ENCODE peak calls at places on chromosomes 2 and 18, in seven cellular contexts. One of them, this sample, is unnamed.

GRCh38 chr2:15389326-15389700 is 171.8 kb downstream of the NBAS start:
- DNase-seq in Panc1: no peak
- DNase-seq in lung: no peak
- DNase-seq in DND-41: no peak
- DNase-seq in endothelial cell: no peak
- DNase-seq in tibial artery: no peak
- DNase-seq in sigmoid colon: no peak
- DNase-seq in this sample: no peak

GRCh38 chr2:188414412-188414811 is 122.7 kb downstream of the GULP1 start:
- DNase-seq in Panc1: no peak
- DNase-seq in lung: no peak
- DNase-seq in DND-41: no peak
- DNase-seq in endothelial cell: no peak
- DNase-seq in tibial artery: no peak
- DNase-seq in sigmoid colon: no peak
- DNase-seq in this sample: no peak

GRCh38 chr18:45722899-45723298 is 1.1 kb upstream of the SLC14A1 start:
- DNase-seq in Panc1: peak
- DNase-seq in lung: peak
- DNase-seq in DND-41: peak
- DNase-seq in endothelial cell: peak
- DNase-seq in tibial artery: peak
- DNase-seq in sigmoid colon: peak
- DNase-seq in this sample: peak

GRCh38 chr18:47881752-47882455 is 48.6 kb downstream of the SMAD2 start:
- DNase-seq in Panc1: no peak
- DNase-seq in lung: no peak
- DNase-seq in DND-41: no peak
- DNase-seq in endothelial cell: no peak
- DNase-seq in tibial artery: no peak
- DNase-seq in sigmoid colon: no peak
- DNase-seq in this sample: peak

GRCh38 chr2:2326653-2327052 is 4.4 kb downstream of the MYT1L start:
- DNase-seq in Panc1: no peak
- DNase-seq in lung: no peak
- DNase-seq in DND-41: no peak
- DNase-seq in endothelial cell: no peak
- DNase-seq in tibial artery: no peak
- DNase-seq in sigmoid colon: no peak
- DNase-seq in this sample: no peak

GRCh38 chr2:174612960-174613359 is 15.4 kb upstream of the WIPF1 start:
- DNase-seq in Panc1: no peak
- DNase-seq in lung: no peak
- DNase-seq in DND-41: no peak
- DNase-seq in endothelial cell: no peak
- DNase-seq in tibial artery: no peak
- DNase-seq in sigmoid colon: no peak
- DNase-seq in this sample: no peak

GRCh38 chr2:157466764-157467163 is 22.9 kb upstream of the CYTIP start:
- DNase-seq in Panc1: no peak
- DNase-seq in lung: no peak
- DNase-seq in DND-41: no peak
- DNase-seq in endothelial cell: no peak
- DNase-seq in tibial artery: no peak
- DNase-seq in sigmoid colon: no peak
- DNase-seq in this sample: no peak

GRCh38 chr2:27805180-27805579 is 33.7 kb downstream of the MRPL33 start:
- DNase-seq in Panc1: no peak
- DNase-seq in lung: no peak
- DNase-seq in DND-41: no peak
- DNase-seq in endothelial cell: no peak
- DNase-seq in tibial artery: no peak
- DNase-seq in sigmoid colon: no peak
- DNase-seq in this sample: no peak

GRCh38 chr2:106868199-106868598 is 17.8 kb downstream of the ST6GAL2 start:
- DNase-seq in Panc1: no peak
- DNase-seq in lung: no peak
- DNase-seq in DND-41: no peak
- DNase-seq in endothelial cell: no peak
- DNase-seq in tibial artery: no peak
- DNase-seq in sigmoid colon: no peak
- DNase-seq in this sample: no peak
- TF ChIP-seq CTCF in Panc1: peak
- TF ChIP-seq CTCF in lung: no peak
- TF ChIP-seq CTCF in DND-41: peak
- TF ChIP-seq CTCF in endothelial cell: no peak
- TF ChIP-seq CTCF in tibial artery: peak
- TF ChIP-seq CTCF in sigmoid colon: no peak
- TF ChIP-seq CTCF in this sample: peak

GRCh38 chr18:21740474-21740723 is 193 bp upstream of the MIB1 start:
- DNase-seq in Panc1: peak
- DNase-seq in lung: peak
- DNase-seq in DND-41: peak
- DNase-seq in endothelial cell: no peak
- DNase-seq in tibial artery: peak
- DNase-seq in sigmoid colon: peak
- DNase-seq in this sample: peak
- TF ChIP-seq CTCF in Panc1: no peak
- TF ChIP-seq CTCF in lung: no peak
- TF ChIP-seq CTCF in DND-41: no peak
- TF ChIP-seq CTCF in endothelial cell: no peak
- TF ChIP-seq CTCF in tibial artery: no peak
- TF ChIP-seq CTCF in sigmoid colon: no peak
- TF ChIP-seq CTCF in this sample: no peak

GRCh38 chr2:241008711-241009121 is 10.3 kb downstream of the SNED1 start:
- DNase-seq in Panc1: no peak
- DNase-seq in lung: no peak
- DNase-seq in DND-41: no peak
- DNase-seq in endothelial cell: no peak
- DNase-seq in tibial artery: no peak
- DNase-seq in sigmoid colon: no peak
- DNase-seq in this sample: no peak

GRCh38 chr2:241011296-241011600 is 12.8 kb downstream of the SNED1 start:
- DNase-seq in Panc1: no peak
- DNase-seq in lung: peak
- DNase-seq in DND-41: no peak
- DNase-seq in endothelial cell: no peak
- DNase-seq in tibial artery: no peak
- DNase-seq in sigmoid colon: peak
- DNase-seq in this sample: no peak

GRCh38 chr2:241009191-241009590 is 10.8 kb downstream of the SNED1 start:
- DNase-seq in Panc1: no peak
- DNase-seq in lung: no peak
- DNase-seq in DND-41: no peak
- DNase-seq in endothelial cell: no peak
- DNase-seq in tibial artery: no peak
- DNase-seq in sigmoid colon: peak
- DNase-seq in this sample: no peak

GRCh38 chr2:241010531-241011295 is 12.3 kb downstream of the SNED1 start:
- DNase-seq in Panc1: no peak
- DNase-seq in lung: peak
- DNase-seq in DND-41: no peak
- DNase-seq in endothelial cell: no peak
- DNase-seq in tibial artery: no peak
- DNase-seq in sigmoid colon: peak
- DNase-seq in this sample: no peak

GRCh38 chr2:241009601-241010530 is 11.4 kb downstream of the SNED1 start:
- DNase-seq in Panc1: no peak
- DNase-seq in lung: peak
- DNase-seq in DND-41: peak
- DNase-seq in endothelial cell: peak
- DNase-seq in tibial artery: no peak
- DNase-seq in sigmoid colon: peak
- DNase-seq in this sample: peak
- TF ChIP-seq CTCF in Panc1: no peak
- TF ChIP-seq CTCF in lung: no peak
- TF ChIP-seq CTCF in DND-41: no peak
- TF ChIP-seq CTCF in endothelial cell: no peak
- TF ChIP-seq CTCF in tibial artery: no peak
- TF ChIP-seq CTCF in sigmoid colon: peak
- TF ChIP-seq CTCF in this sample: no peak

GRCh38 chr18:77140030-77140429 is 7.4 kb upstream of the MBP start:
- DNase-seq in Panc1: no peak
- DNase-seq in lung: no peak
- DNase-seq in DND-41: no peak
- DNase-seq in endothelial cell: no peak
- DNase-seq in tibial artery: no peak
- DNase-seq in sigmoid colon: no peak
- DNase-seq in this sample: no peak

GRCh38 chr18:77143196-77143595 is 10.6 kb upstream of the MBP start:
- DNase-seq in Panc1: no peak
- DNase-seq in lung: no peak
- DNase-seq in DND-41: peak
- DNase-seq in endothelial cell: no peak
- DNase-seq in tibial artery: no peak
- DNase-seq in sigmoid colon: no peak
- DNase-seq in this sample: no peak

GRCh38 chr18:77140439-77141109 is 8.0 kb upstream of the MBP start:
- DNase-seq in Panc1: no peak
- DNase-seq in lung: no peak
- DNase-seq in DND-41: no peak
- DNase-seq in endothelial cell: no peak
- DNase-seq in tibial artery: peak
- DNase-seq in sigmoid colon: peak
- DNase-seq in this sample: no peak

GRCh38 chr18:77139619-77140018 is 7.0 kb upstream of the MBP start:
- DNase-seq in Panc1: no peak
- DNase-seq in lung: no peak
- DNase-seq in DND-41: no peak
- DNase-seq in endothelial cell: no peak
- DNase-seq in tibial artery: no peak
- DNase-seq in sigmoid colon: no peak
- DNase-seq in this sample: no peak

GRCh38 chr18:77141401-77142118 is 9.0 kb upstream of the MBP start:
- DNase-seq in Panc1: no peak
- DNase-seq in lung: no peak
- DNase-seq in DND-41: no peak
- DNase-seq in endothelial cell: no peak
- DNase-seq in tibial artery: no peak
- DNase-seq in sigmoid colon: no peak
- DNase-seq in this sample: no peak
- TF ChIP-seq CTCF in Panc1: no peak
- TF ChIP-seq CTCF in lung: no peak
- TF ChIP-seq CTCF in DND-41: peak
- TF ChIP-seq CTCF in endothelial cell: peak
- TF ChIP-seq CTCF in tibial artery: no peak
- TF ChIP-seq CTCF in sigmoid colon: no peak
- TF ChIP-seq CTCF in this sample: no peak